ENCODE peak calls at places on chromosomes 12 and 14, in four cellular contexts. P, C, W and S are unnamed samples. For H3K4me1, the result is how much of the 10 kb centered on the place peaks cover.

GRCh38 chr12:75196865-75197264 is 12.8 kb downstream of the KCNC2 start:
- DNase-seq in C (no peak), P (no peak), W (no peak), S (peak)

GRCh38 chr12:32589165-32589891 is 89.8 kb upstream of the DNM1L start:
- DNase-seq in C (no peak), W (no peak), P (no peak), S (no peak)

GRCh38 chr14:79641371-79641770 is 569.9 kb downstream of the DIO2 start:
- DNase-seq in C (no peak), W (no peak), P (no peak), S (no peak)

GRCh38 chr14:91113829-91114078 is at the start of gene DGLUCY:
- DNase-seq in P (peak), C (no peak), W (no peak), S (no peak)

GRCh38 chr12:91316161-91316759 is 133.6 kb upstream of the DCN start:
- DNase-seq in W (no peak), C (no peak), P (no peak), S (no peak)

GRCh38 chr12:54891717-54892478 is 37.6 kb downstream of the MUCL1 start:
- DNase-seq in C (no peak), W (peak), P (no peak), S (no peak)

GRCh38 chr14:24705840-24706239 is 71.8 kb upstream of the GZMB start:
- DNase-seq in W (no peak), P (no peak), C (no peak), S (no peak)

GRCh38 chr14:42806909-42807315 is 1200.2 kb downstream of the LRFN5 start:
- DNase-seq in C (no peak), W (no peak), P (no peak), S (no peak)

GRCh38 chr14:79735121-79735520 is 476.2 kb downstream of the DIO2 start:
- DNase-seq in C (no peak), P (no peak), W (no peak), S (no peak)

GRCh38 chr14:54686219-54686870 is 119.4 kb downstream of the SAMD4A start:
- DNase-seq in C (peak), P (peak), W (no peak), S (no peak)

GRCh38 chr12:31647106-31647505 is 12.4 kb upstream of the ETFBKMT start:
- DNase-seq in C (no peak), P (no peak), W (no peak), S (peak)

GRCh38 chr12:47808574-47809380 is 10.9 kb downstream of the HDAC7 start:
- DNase-seq in P (no peak), W (no peak), C (no peak), S (no peak)
- TF ChIP-seq CTCF in P (no peak), W (no peak), C (peak), S (peak)

DNA sequence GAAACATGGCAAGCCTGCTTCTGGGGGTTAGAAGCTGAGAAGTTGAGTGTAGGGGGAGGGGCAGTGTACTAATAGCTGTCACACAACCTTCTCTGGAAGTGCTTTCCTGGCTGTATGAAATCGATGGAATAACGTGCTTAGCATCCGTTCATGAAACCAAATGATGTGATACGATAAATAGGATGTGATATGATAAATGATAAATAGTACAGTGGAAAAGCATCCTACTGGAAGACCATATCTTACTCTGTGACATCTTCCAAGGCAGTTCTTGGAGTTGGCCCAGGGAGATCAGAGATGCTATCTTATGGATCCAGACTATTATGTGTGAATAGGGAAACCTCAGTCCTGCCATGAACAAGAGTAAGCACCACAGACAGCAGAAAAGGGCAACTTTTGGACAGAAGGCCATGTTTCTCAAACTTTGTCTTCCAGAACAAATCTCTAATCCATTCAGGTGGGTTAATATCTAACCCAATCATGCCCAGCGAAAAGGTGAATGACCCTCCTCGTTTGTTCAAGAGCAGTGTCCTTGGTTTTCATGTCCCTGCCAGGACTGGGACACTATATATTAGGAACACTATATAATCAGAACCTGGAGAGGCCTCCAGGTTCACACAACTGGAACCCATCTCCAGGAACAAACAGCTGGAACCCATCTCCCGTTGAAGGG is at the start of gene ANG:
- DNase-seq in P (no peak), C (no peak), W (no peak), S (no peak)
- H3K4me3 ChIP-seq in P (no peak), C (no peak), W (peak), S (no peak)

DNA sequence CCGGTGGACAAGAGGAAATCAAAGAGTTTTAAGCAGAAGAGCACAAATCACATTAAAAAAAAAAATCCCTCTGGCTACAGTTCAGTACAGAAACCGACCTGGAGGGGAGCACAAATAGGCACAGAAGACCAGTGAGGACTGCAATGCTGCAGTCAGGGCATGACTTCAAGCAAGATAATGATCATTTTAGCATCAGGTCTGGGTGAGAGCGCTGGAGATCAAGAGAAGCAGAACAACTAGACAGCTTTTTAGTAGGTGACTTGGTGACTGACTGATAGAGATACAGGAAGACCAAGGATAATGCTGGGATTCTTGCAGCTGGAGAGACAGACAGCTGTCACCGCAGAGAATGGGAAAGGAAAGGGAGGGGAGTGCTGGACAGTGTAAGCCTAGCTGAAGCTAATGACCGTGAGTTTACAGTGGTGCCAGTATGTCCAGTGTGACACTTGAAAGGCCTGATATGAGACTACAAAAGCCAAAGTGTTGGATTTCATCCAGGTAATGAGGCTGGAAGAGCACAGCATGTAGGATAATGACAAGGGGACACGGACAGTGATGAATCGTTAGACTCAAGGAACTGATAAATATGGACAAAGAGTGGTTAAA is 5.6 kb downstream of the NFYB start:
- DNase-seq in C (no peak), P (no peak), W (no peak), S (no peak)
- H3K4me1 ChIP-seq in C (half or more), P (under half), W (under half), S (under half)

GRCh38 chr14:63367742-63368364 is 49.1 kb upstream of the GPHB5 start:
- DNase-seq in P (no peak), W (no peak), C (no peak), S (no peak)
- TF ChIP-seq CTCF in P (no peak), W (no peak), C (no peak), S (no peak)

DNA sequence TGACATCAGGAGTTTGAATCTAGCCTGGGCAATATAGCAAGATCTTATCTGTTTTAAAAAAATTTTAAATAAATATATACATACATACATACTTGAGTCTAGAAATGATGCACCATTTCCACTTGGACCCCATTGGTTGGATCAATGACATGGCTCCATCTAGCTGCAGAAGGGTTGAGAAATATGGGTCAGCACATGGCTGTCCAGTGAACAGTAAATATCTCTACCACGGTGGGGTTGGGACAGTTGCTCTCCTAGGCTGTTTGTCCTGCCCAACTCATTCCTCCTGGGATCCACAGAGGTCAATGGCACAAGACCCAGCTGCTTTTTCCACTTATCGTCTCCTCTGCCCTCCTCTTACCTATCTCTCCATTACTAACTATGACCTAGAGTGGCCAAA is 23.6 kb downstream of the PLEKHH1 start:
- DNase-seq in P (no peak), C (no peak), W (no peak), S (no peak)
- H3K4me3 ChIP-seq in P (no peak), C (no peak), W (no peak), S (no peak)

DNA sequence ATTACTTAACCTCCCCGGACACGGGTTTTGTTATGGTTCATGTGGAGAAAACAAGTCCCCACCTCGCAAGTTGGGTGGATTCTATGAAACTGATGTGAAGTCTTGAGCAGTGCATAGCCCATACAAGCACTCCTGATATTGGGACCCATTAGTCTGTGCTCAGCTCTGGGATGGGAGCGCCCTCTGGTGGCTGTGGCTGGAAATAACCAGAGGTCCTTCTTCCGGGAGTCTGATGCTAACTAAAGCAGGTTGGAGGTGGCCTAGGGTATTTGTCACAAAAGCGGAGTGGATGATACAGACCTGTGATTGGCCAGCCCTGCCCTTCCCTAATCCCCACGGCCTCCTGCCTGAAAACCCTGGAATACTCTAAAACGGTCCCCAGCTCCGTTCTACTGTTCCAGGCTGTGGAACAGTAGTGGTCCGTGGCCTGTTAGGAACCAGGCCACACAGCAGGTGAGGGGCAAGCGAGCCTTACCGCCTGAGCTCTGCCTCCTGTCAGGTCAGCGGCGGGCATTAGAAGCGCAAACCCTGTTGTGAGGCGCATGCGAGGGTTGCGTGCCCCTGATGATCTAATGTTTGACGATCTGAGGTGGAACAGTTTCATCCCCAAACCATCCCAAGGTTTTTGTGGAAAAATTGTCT is 6.4 kb downstream of the SLC48A1 start:
- DNase-seq in C (peak), W (peak), P (peak), S (peak)
- H3K4me1 ChIP-seq in C (half or more), W (under half), P (under half), S (under half)

GRCh38 chr12:77204055-77204454 is 138.7 kb upstream of the E2F7 start:
- DNase-seq in C (no peak), P (no peak), W (no peak), S (no peak)
- TF ChIP-seq CTCF in C (no peak), P (no peak), W (no peak), S (peak)

DNA sequence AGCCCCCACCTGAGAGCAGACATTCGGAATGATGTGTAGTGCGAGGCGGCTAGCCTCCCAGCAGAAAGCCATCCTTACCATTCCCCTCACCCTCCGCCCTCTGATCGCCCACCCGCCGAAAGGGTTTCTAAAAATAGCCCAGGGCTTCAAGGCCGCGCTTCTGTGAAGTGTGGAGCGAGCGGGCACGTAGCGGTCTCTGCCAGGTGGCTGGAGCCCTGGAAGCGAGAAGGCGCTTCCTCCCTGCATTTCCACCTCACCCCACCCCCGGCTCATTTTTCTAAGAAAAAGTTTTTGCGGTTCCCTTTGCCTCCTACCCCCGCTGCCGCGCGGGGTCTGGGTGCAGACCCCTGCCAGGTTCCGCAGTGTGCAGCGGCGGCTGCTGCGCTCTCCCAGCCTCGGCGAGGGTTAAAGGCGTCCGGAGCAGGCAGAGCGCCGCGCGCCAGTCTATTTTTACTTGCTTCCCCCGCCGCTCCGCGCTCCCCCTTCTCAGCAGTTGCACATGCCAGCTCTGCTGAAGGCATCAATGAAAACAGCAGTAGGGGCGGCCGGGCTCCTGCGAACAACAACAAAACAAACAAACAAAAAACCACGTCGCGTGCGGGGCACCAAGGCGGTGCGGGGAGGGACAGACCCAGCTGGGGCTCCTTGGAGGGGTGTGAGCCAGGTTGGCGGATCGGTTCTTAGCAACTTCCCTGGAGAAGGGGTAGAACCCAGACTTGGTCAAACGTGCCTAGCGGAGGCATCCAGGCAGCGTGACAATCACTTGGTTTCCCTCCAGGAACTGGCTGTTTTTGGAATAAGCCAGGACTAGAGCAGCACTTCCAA is 2.4 kb downstream of the PRMT8 start:
- DNase-seq in C (no peak), P (no peak), W (no peak), S (no peak)
- H3K4me3 ChIP-seq in C (peak), P (no peak), W (no peak), S (peak)